ENCODE peak calls at places on chromosome 10, in four cellular contexts. One of them, this sample, is unnamed.

GRCh38 chr10:76257816-76258215 is 826.4 kb downstream of the LRMDA start:
- DNase-seq in SJSA1: no peak
- DNase-seq in brain microvascular endothelial cell: no peak
- DNase-seq in fibroblast of mammary gland: no peak
- DNase-seq in this sample: no peak

GRCh38 chr10:11068861-11069633 is 51.4 kb downstream of the CELF2 start:
- DNase-seq in SJSA1: no peak
- DNase-seq in brain microvascular endothelial cell: no peak
- DNase-seq in fibroblast of mammary gland: peak
- DNase-seq in this sample: no peak

GRCh38 chr10:121753726-121754476 is 155.7 kb upstream of the FGFR2 start:
- DNase-seq in SJSA1: peak
- DNase-seq in brain microvascular endothelial cell: peak
- DNase-seq in fibroblast of mammary gland: peak
- DNase-seq in this sample: peak

GRCh38 chr10:114624941-114625780 is 32.9 kb downstream of the ABLIM1 start:
- DNase-seq in SJSA1: no peak
- DNase-seq in brain microvascular endothelial cell: peak
- DNase-seq in fibroblast of mammary gland: peak
- DNase-seq in this sample: no peak

GRCh38 chr10:27041196-27041595 is 59.1 kb downstream of the ANKRD26 start:
- DNase-seq in SJSA1: no peak
- DNase-seq in brain microvascular endothelial cell: no peak
- DNase-seq in fibroblast of mammary gland: no peak
- DNase-seq in this sample: no peak

GRCh38 chr10:97411411-97411810 is 10.3 kb upstream of the RRP12 start:
- DNase-seq in SJSA1: no peak
- DNase-seq in brain microvascular endothelial cell: peak
- DNase-seq in fibroblast of mammary gland: no peak
- DNase-seq in this sample: no peak

GRCh38 chr10:29714096-29714874 is 79.5 kb upstream of the SVIL start:
- DNase-seq in SJSA1: peak
- DNase-seq in brain microvascular endothelial cell: peak
- DNase-seq in fibroblast of mammary gland: peak
- DNase-seq in this sample: peak

GRCh38 chr10:90420637-90421318 is 437.1 kb downstream of the HTR7 start:
- DNase-seq in SJSA1: no peak
- DNase-seq in brain microvascular endothelial cell: no peak
- DNase-seq in fibroblast of mammary gland: no peak
- DNase-seq in this sample: no peak

GRCh38 chr10:16192337-16192736 is 244.5 kb upstream of the PTER start:
- DNase-seq in SJSA1: no peak
- DNase-seq in brain microvascular endothelial cell: no peak
- DNase-seq in fibroblast of mammary gland: peak
- DNase-seq in this sample: no peak

GRCh38 chr10:132208489-132209050 is 21.8 kb downstream of the DPYSL4 start:
- DNase-seq in SJSA1: no peak
- DNase-seq in brain microvascular endothelial cell: no peak
- DNase-seq in fibroblast of mammary gland: no peak
- DNase-seq in this sample: no peak

GRCh38 chr10:7153750-7154149 is 257.1 kb downstream of the SFMBT2 start:
- DNase-seq in SJSA1: no peak
- DNase-seq in brain microvascular endothelial cell: no peak
- DNase-seq in fibroblast of mammary gland: peak
- DNase-seq in this sample: peak

GRCh38 chr10:130137077-130137448 is 872 bp downstream of the GLRX3 start:
- DNase-seq in SJSA1: peak
- DNase-seq in brain microvascular endothelial cell: peak
- DNase-seq in fibroblast of mammary gland: peak
- DNase-seq in this sample: no peak

GRCh38 chr10:10520391-10521385 is 497.0 kb upstream of the CELF2 start:
- DNase-seq in SJSA1: no peak
- DNase-seq in brain microvascular endothelial cell: no peak
- DNase-seq in fibroblast of mammary gland: no peak
- DNase-seq in this sample: no peak

GRCh38 chr10:5447611-5448071 is 35.3 kb downstream of the NET1 start:
- DNase-seq in SJSA1: peak
- DNase-seq in brain microvascular endothelial cell: no peak
- DNase-seq in fibroblast of mammary gland: no peak
- DNase-seq in this sample: no peak

GRCh38 chr10:4266387-4267083 is 481.5 kb upstream of the KLF6 start:
- DNase-seq in SJSA1: no peak
- DNase-seq in brain microvascular endothelial cell: no peak
- DNase-seq in fibroblast of mammary gland: peak
- DNase-seq in this sample: peak

GRCh38 chr10:59857921-59858320 is 48.4 kb downstream of the CCDC6 start:
- DNase-seq in SJSA1: peak
- DNase-seq in brain microvascular endothelial cell: no peak
- DNase-seq in fibroblast of mammary gland: peak
- DNase-seq in this sample: no peak

GRCh38 chr10:131200856-131201470 is 110.6 kb downstream of the TCERG1L start:
- DNase-seq in SJSA1: no peak
- DNase-seq in brain microvascular endothelial cell: no peak
- DNase-seq in fibroblast of mammary gland: no peak
- DNase-seq in this sample: no peak

GRCh38 chr10:60208676-60209269 is 180.9 kb downstream of the ANK3 start:
- DNase-seq in SJSA1: peak
- DNase-seq in brain microvascular endothelial cell: no peak
- DNase-seq in fibroblast of mammary gland: peak
- DNase-seq in this sample: peak

GRCh38 chr10:86446987-86447386 is 74.6 kb downstream of the WAPL start:
- DNase-seq in SJSA1: no peak
- DNase-seq in brain microvascular endothelial cell: no peak
- DNase-seq in fibroblast of mammary gland: no peak
- DNase-seq in this sample: no peak

GRCh38 chr10:62541811-62542210 is 167.6 kb downstream of the ZNF365 start:
- DNase-seq in SJSA1: no peak
- DNase-seq in brain microvascular endothelial cell: no peak
- DNase-seq in fibroblast of mammary gland: no peak
- DNase-seq in this sample: no peak

GRCh38 chr10:5550621-5551530 is 26.1 kb downstream of the CALML3 start:
- DNase-seq in SJSA1: peak
- DNase-seq in brain microvascular endothelial cell: peak
- DNase-seq in fibroblast of mammary gland: no peak
- DNase-seq in this sample: no peak

GRCh38 chr10:66804911-66805310 is 120.9 kb upstream of the LRRTM3 start:
- DNase-seq in SJSA1: no peak
- DNase-seq in brain microvascular endothelial cell: peak
- DNase-seq in fibroblast of mammary gland: no peak
- DNase-seq in this sample: no peak

GRCh38 chr10:12707461-12708185 is 293.9 kb downstream of the CCDC3 start:
- DNase-seq in SJSA1: peak
- DNase-seq in brain microvascular endothelial cell: peak
- DNase-seq in fibroblast of mammary gland: peak
- DNase-seq in this sample: peak

GRCh38 chr10:110747609-110748464 is 103.7 kb downstream of the RBM20 start:
- DNase-seq in SJSA1: peak
- DNase-seq in brain microvascular endothelial cell: peak
- DNase-seq in fibroblast of mammary gland: no peak
- DNase-seq in this sample: no peak

DNA sequence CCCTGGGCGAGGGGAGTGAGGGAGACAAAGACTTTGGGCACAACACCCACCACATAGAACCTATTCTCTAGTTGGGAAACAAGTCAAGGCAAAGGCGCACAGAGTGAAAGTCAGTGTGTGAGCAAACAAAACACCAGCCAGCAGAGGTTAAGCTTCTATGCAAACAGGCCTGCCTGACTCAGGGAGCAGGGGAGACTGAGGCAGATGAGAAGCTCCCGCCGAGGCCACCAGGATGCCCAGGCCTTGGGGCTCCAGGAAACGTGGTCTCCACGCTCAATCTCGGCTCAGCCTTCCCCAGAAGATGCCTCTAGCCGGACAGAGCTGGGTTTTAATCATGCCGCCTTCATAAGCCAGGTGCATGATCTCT is 74.1 kb upstream of the KCNMA1 start:
- DNase-seq in SJSA1: no peak
- DNase-seq in brain microvascular endothelial cell: no peak
- DNase-seq in fibroblast of mammary gland: no peak
- DNase-seq in this sample: no peak
- H3K4me3 ChIP-seq in SJSA1: no peak
- H3K4me3 ChIP-seq in brain microvascular endothelial cell: no peak
- H3K4me3 ChIP-seq in fibroblast of mammary gland: no peak
- H3K4me3 ChIP-seq in this sample: no peak

DNA sequence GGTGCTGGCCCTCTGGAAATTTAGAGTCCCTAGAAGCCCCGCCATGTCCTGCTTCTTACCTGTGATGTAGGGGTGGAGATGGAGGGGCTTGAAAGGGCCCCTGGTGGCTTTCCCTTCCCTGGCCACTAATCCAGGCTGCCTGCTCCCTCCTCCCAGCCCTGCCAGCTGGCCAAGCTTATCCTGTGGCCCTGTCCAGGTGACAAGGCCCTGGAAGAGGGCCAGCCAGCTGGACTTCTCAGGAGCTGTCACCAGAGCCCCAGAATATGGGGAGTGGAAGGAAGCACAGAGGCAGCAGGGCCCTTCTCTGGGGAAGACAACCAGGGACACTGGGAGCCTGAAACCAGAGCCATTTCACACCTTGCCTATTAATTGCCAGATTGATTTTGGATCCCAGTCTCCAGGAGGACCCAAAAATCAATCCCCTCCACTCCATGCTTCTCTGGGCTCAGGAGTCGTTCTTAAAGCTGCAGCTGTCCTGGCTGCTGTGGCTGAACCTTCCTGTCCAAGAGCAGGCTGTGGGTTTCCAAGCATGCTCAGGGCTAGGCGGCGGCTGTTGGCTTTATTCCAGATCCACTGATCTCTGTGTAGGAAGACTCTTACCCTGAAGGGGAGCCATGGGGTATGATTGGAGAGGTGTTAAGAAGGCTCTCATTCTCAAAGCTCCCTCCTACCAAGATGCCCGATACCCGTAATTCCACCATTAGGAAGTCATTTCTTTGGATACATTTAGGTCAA is 52.6 kb upstream of the PCBD1 start:
- DNase-seq in SJSA1: no peak
- DNase-seq in brain microvascular endothelial cell: peak
- DNase-seq in fibroblast of mammary gland: peak
- DNase-seq in this sample: peak
- H3K4me3 ChIP-seq in SJSA1: no peak
- H3K4me3 ChIP-seq in brain microvascular endothelial cell: no peak
- H3K4me3 ChIP-seq in fibroblast of mammary gland: no peak
- H3K4me3 ChIP-seq in this sample: no peak

DNA sequence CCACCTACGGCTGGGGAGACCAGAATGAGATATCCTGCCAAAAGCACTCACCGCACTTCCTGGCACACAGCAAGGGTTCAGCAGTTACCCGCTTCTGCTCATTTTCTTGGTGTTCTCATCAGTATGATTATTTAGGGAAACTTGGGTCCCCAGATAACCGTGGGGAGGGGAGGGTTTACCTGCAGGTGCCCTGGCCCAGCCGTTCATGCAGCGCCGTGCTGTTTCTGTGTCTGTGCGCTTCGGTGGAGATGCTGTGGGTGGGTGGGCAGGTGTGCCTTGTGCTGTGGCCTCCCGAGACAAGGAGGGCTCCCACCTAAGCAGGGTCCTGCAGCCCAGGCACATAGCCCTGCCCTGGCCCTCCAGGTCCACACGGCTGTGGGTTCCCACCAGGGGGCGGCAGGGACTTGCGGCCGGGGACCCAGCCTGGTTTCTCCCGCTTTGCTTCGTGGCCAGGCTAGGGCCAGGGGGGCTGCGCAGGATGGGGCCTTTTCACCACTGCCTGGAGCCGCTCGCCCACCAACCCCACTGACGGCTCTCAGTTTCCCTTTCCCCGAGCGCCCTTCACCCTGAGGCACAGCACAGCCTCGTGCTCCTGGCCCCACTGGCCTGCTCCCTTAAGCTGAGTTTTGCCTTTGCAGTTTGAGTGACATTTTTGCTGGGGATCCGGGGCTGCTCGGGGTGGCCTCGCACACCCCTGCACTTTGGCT is 78.5 kb downstream of the LHPP start:
- DNase-seq in SJSA1: no peak
- DNase-seq in brain microvascular endothelial cell: no peak
- DNase-seq in fibroblast of mammary gland: peak
- DNase-seq in this sample: no peak
- H3K4me3 ChIP-seq in SJSA1: no peak
- H3K4me3 ChIP-seq in brain microvascular endothelial cell: no peak
- H3K4me3 ChIP-seq in fibroblast of mammary gland: no peak
- H3K4me3 ChIP-seq in this sample: no peak

GRCh38 chr10:38038107-38038931 is 27.8 kb downstream of the ZNF33A start:
- DNase-seq in SJSA1: no peak
- DNase-seq in brain microvascular endothelial cell: no peak
- DNase-seq in fibroblast of mammary gland: no peak
- DNase-seq in this sample: no peak
- H3K4me3 ChIP-seq in SJSA1: no peak
- H3K4me3 ChIP-seq in brain microvascular endothelial cell: no peak
- H3K4me3 ChIP-seq in fibroblast of mammary gland: no peak
- H3K4me3 ChIP-seq in this sample: no peak

GRCh38 chr10:80452688-80453391 is 1.3 kb upstream of the TSPAN14 start:
- DNase-seq in SJSA1: no peak
- DNase-seq in brain microvascular endothelial cell: no peak
- DNase-seq in fibroblast of mammary gland: no peak
- DNase-seq in this sample: no peak

GRCh38 chr10:80452069-80452468 is 2.0 kb upstream of the TSPAN14 start:
- DNase-seq in SJSA1: no peak
- DNase-seq in brain microvascular endothelial cell: no peak
- DNase-seq in fibroblast of mammary gland: no peak
- DNase-seq in this sample: no peak

GRCh38 chr10:80453715-80454525 is at the start of gene TSPAN14:
- DNase-seq in SJSA1: peak
- DNase-seq in brain microvascular endothelial cell: peak
- DNase-seq in fibroblast of mammary gland: peak
- DNase-seq in this sample: no peak

GRCh38 chr10:80454526-80455460 is 683 bp downstream of the TSPAN14 start:
- DNase-seq in SJSA1: no peak
- DNase-seq in brain microvascular endothelial cell: no peak
- DNase-seq in fibroblast of mammary gland: no peak
- DNase-seq in this sample: no peak

DNA sequence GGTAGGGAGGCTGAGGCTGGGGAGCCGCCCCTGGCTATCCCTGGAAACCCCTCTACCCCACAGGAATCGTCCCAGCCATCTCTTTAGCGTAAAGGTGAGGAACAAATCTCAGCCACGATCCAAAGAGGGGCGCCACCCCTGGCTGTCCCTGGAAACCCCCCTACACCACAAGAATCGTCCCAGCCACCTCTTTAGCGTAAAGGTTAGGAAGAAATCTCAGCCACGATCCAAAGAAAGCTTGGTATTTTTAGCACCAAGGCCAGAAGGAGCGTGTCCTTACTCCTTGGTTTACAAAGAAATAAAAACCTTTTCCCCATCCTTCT is 757 bp upstream of the TSPAN14 start:
- DNase-seq in SJSA1: no peak
- DNase-seq in brain microvascular endothelial cell: no peak
- DNase-seq in fibroblast of mammary gland: no peak
- DNase-seq in this sample: no peak
- H3K4me3 ChIP-seq in SJSA1: peak
- H3K4me3 ChIP-seq in brain microvascular endothelial cell: peak
- H3K4me3 ChIP-seq in fibroblast of mammary gland: peak
- H3K4me3 ChIP-seq in this sample: peak